ENCODE peak calls at places on chromosomes 16 and 17, in five cellular contexts. U is GM12891, J is stomach, H is transverse colon, C is esophagus muscularis mucosa. K is an unnamed sample.

GRCh38 chr16:71963125-71963875 is 36.9 kb downstream of the PKD1L3 start:
- DNase-seq in U (no peak), J (no peak), H (no peak), C (no peak), K (no peak)

GRCh38 chr16:10250137-10250850 is 68.1 kb upstream of the GRIN2A start:
- DNase-seq in J (no peak), U (no peak), H (no peak), C (no peak), K (peak)

GRCh38 chr16:19118938-19119431 is 5.2 kb downstream of the ITPRIPL2 start:
- DNase-seq in H (peak), J (no peak), U (no peak), C (no peak), K (no peak)

GRCh38 chr17:50363217-50364060 is 9.5 kb downstream of the MRPL27 start:
- DNase-seq in C (no peak), J (no peak), U (no peak), H (no peak), K (no peak)

GRCh38 chr17:33120103-33120502 is 128.5 kb downstream of the SPACA3 start:
- DNase-seq in C (no peak), H (no peak), J (no peak), U (no peak), K (no peak)

GRCh38 chr16:55495616-55496289 is 13.1 kb upstream of the LPCAT2 start:
- DNase-seq in U (no peak), H (no peak), C (peak), J (no peak), K (no peak)

GRCh38 chr17:4365103-4365627 is 1.3 kb downstream of the UBE2G1 start:
- DNase-seq in C (peak), J (peak), H (peak), U (peak), K (peak)

GRCh38 chr17:54261465-54261864 is 438.7 kb downstream of the KIF2B start:
- DNase-seq in C (no peak), H (no peak), U (no peak), J (no peak), K (no peak)

GRCh38 chr17:75625813-75626486 is 7.3 kb upstream of the SMIM5 start:
- DNase-seq in H (no peak), J (no peak), C (no peak), U (peak), K (no peak)

GRCh38 chr16:88629835-88630234 is 8.5 kb upstream of the IL17C start:
- DNase-seq in C (no peak), J (no peak), H (no peak), U (no peak), K (no peak)

GRCh38 chr17:38546396-38546795 is 59.4 kb downstream of the SRCIN1 start:
- DNase-seq in C (no peak), H (no peak), J (no peak), U (no peak), K (no peak)

GRCh38 chr17:73973881-73974409 is 229.5 kb upstream of the RPL38 start:
- DNase-seq in J (no peak), U (no peak), C (no peak), H (no peak), K (no peak)

GRCh38 chr17:8122391-8122922 is 1.4 kb downstream of the HES7 start:
- DNase-seq in U (no peak), H (no peak), J (no peak), C (no peak), K (no peak)

GRCh38 chr16:12646490-12647274 is 157.0 kb downstream of the CPPED1 start:
- DNase-seq in U (no peak), C (no peak), H (no peak), J (peak), K (no peak)

GRCh38 chr17:55717898-55718735 is 4.5 kb downstream of the TMEM100 start:
- DNase-seq in J (peak), U (no peak), H (peak), C (no peak), K (peak)

DNA sequence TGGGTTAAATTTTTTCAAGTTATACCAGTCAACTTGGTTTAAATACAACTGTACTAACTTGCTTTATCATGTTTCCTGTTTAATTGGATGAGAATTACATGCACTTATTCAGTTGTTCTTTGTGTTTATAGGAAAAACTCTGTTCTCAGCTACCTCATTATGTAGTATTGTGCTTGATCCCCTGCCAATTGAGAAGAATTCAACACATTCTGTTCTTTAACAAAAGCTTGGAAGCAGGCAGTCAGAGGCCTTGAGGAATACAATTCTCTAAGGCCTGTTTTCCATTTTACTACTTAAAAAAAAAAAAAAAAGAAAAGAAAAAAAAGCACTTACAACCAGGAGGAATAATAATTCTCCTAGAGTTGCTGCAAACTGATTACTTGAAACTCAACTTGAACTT is 60.6 kb upstream of the CMIP start:
- DNase-seq in C (no peak), H (no peak), J (no peak), U (no peak), K (no peak)
- TF ChIP-seq POLR2AphosphoS5 in C (peak), H (no peak), J (no peak), U (no peak), K (no peak)

GRCh38 chr17:65117384-65118035 is 19.7 kb upstream of the RGS9 start:
- DNase-seq in U (no peak), J (no peak), C (no peak), H (no peak), K (no peak)

GRCh38 chr17:65121916-65122821 is 15.0 kb upstream of the RGS9 start:
- DNase-seq in H (peak), U (no peak), J (no peak), C (no peak), K (no peak)

GRCh38 chr17:65123757-65124675 is 13.2 kb upstream of the RGS9 start:
- DNase-seq in U (no peak), J (no peak), C (no peak), H (peak), K (no peak)

GRCh38 chr17:65121368-65121767 is 15.8 kb upstream of the RGS9 start:
- DNase-seq in J (no peak), C (no peak), H (no peak), U (no peak), K (no peak)

DNA sequence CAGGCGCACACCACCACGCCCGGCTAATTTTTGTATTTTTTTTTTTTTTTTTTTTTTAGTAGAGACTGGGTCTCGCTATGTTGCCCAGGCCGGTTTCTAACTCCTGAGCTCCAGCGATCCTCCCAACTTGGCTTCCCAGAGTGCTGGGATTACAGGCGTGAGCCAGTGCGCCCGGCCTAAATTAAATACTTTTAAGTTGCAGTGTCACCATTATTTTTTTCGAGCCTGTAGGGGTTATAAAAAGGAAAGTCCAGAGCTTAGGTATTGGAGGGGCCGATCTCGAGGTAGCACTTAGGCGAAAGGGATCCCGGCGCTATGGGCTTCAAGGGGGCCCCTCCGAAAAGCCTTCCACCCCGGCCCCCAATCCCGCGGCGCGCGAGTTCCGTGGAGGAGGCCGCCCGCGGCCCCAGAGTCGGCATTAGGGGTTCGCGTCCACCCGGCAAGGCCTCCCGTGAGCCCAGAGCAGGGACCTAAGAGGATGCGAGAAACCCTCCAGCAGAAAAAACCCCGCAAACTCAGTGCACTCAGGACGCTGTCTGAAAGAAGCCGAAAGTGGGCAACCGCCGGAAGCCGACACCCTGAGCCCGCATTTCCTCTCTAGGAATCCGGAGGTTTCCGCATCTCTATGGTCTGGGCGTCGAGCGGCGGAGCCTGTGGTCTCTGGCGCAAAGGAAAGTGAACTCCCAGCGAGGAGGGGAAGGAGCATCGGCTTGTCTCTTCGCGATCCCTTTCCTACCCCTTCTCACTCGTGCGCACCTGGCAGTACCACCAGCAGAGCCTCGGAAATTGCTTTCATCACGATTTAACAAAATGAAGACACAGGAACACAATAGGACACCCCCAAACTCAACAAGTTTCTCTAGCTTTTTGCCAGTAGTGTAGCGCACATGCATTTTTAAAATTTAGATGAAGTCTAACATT is 14.1 kb upstream of the RGS9 start:
- DNase-seq in H (peak), C (peak), U (peak), J (peak), K (peak)
- TF ChIP-seq POLR2A in H (peak), C (no peak), U (peak), J (peak), K (no peak)

DNA sequence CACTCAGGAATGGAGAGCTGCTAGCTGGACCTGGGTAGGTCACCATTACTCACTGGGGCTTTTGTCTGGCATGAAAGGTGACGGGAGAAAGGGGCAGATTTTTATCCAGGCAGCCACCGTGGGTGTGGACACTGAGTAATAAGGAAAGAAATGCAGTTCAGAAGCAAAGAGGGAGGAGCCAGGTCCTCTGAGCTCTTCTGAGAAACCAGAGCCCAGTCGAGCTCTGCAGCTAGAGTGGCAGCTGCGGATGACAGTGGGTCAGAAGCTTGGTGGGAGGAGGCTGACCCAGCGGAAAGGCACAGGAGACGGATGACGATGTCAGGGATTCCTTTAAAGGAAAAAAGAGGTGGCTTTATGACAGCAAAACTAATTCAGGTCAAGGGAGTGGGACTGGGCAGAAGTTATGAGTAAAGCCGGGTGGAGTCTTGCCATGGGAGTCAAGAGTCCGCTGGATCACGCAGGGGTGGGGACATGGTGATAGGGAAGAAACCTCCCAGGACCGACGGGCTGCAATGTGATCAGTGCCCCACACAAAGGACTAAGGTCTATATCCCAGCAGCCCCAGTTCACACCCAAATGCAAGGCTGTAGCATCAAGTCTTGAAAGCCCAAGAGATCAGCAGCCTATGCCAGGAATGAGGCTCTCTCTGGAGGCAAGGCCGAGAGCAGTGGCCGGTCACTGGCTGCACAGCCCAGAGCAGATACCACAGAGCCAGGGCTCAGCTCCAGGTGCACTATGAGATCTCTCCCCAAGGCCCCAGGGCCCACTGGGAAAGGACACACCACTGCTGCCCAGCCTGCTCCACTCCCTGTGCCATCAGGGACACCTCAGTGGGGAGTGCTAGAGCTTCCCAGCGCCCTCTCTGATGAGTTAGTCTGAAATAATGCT is 6.3 kb upstream of the MNT start:
- DNase-seq in H (peak), U (no peak), J (peak), C (no peak), K (no peak)
- TF ChIP-seq POLR2AphosphoS5 in H (peak), U (no peak), J (peak), C (peak), K (peak)

DNA sequence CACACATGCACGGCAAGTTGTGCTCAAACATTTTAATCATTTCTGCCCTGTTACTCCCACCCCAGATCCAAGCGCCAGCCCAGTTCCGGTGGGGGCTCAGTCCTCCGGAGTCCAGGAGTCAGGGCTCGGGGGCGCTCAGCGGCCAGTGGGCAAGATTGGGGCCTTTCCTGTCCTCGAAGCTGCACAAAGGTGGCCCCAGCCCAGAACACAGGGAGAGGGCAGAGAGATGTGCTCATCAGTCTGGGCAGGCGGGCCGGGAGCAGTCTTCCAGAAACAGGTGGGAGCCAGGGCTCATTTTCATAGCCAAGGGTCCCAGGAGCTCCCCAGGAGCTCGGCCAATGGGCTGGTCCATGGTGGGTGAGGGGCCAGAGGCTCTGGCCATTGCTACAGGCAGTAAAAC is 4.1 kb downstream of the PRSS8 start:
- DNase-seq in C (no peak), J (no peak), H (no peak), U (no peak), K (no peak)
- TF ChIP-seq POLR2A in C (no peak), J (no peak), H (no peak), U (no peak), K (no peak)

GRCh38 chr17:78140169-78141051 is 5.8 kb upstream of the C17orf99 start:
- DNase-seq in H (peak), J (peak), C (peak), U (peak), K (peak)
- TF ChIP-seq POLR2AphosphoS5 in H (peak), J (peak), C (peak), U (peak), K (peak)

GRCh38 chr16:354286-354881 is 1.9 kb upstream of the AXIN1 start:
- DNase-seq in H (no peak), U (no peak), J (no peak), C (no peak), K (peak)

GRCh38 chr16:352547-353403 is at the start of gene AXIN1:
- DNase-seq in J (peak), C (peak), H (peak), U (peak), K (peak)

GRCh38 chr16:353404-354285 is 1.1 kb upstream of the AXIN1 start:
- DNase-seq in U (no peak), J (no peak), H (no peak), C (no peak), K (peak)

GRCh38 chr16:356756-357155 is 4.2 kb upstream of the AXIN1 start:
- DNase-seq in U (no peak), J (no peak), C (no peak), H (no peak), K (no peak)

DNA sequence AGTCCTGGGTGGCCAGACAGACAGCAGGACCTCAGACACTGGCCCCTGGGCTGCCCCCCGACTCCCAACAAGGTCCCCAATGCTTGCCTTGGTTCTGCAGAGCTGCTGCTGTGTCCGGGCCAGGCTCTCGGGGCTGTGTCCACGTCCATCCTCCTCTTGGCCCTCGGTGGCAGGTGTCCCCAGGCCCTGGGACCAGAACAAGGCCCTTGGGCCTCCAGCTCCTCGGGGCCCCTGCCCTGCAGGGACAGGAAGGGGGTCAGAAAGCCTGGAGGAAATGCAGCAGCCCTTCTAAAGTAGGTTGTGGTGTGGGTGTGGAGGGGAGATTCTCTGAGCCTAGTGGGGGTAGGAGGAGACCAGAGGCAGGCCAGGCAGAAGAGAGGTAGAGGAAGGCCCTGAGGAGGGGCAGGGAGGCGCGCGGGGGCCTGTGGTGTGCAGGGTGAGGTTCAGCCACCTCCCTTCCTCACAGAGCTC is 2.5 kb upstream of the AXIN1 start:
- DNase-seq in U (no peak), J (no peak), C (no peak), H (no peak), K (peak)
- TF ChIP-seq POLR2A in U (no peak), J (no peak), C (no peak), H (no peak), K (no peak)

GRCh38 chr17:77320046-77320445 is 179.3 kb downstream of the SEC14L1 start:
- DNase-seq in H (peak), U (no peak), J (no peak), C (no peak), K (peak)
- TF ChIP-seq POLR2AphosphoS5 in H (no peak), U (no peak), J (peak), C (no peak), K (no peak)

DNA sequence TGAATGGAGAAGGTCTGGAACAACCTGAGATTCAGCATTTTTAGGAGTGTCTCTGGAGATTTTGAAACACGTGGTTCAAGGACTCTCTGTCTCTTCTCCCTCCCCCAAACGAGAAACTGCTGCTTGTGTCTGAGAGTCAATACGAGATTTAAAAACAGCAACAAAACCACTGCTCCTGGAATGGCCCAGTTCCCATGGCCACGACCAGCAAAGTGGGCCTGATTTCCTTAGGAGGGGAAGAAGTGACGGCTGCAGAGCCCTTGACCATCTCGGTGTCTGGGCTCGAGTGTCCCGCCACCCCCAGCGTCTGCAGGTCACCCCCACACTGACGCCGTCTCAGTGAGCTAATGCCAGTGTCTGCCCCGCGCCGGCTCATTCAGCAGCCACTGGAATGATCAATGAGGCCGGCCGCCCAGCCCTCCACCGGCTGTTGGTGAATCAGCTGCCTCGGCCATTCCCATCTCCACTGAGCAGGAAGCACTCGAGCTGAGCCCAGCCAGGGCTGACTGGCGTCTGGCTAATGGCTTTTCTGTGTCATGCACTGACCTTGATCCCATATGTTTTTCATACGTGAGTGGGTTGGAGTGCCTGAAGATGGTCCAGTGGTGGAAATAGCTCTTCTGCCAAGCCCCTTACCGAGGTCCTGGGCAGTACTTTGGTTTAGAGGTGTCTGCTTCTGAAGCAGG is 151.8 kb downstream of the PITPNC1 start:
- DNase-seq in J (peak), U (no peak), H (peak), C (peak), K (peak)
- TF ChIP-seq POLR2A in J (no peak), U (no peak), H (no peak), C (no peak), K (no peak)

K was measured in spleen.